ENCODE peak calls at places on chromosome 5, in five cellular contexts. E is K562, A is H1, B is HepG2, I is SK-N-SH. Y is an unnamed sample.

GRCh38 chr5:172504736-172505402 is 50.5 kb upstream of the SH3PXD2B start:
- DNase-seq in E (no peak), A (no peak), B (no peak), I (no peak), Y (no peak)

GRCh38 chr5:120463991-120464626 is at the start of gene PRR16:
- DNase-seq in E (peak), A (peak), B (no peak), I (peak), Y (peak)

GRCh38 chr5:33563983-33564908 is 123.5 kb downstream of the TARS1 start:
- DNase-seq in E (no peak), A (no peak), B (no peak), I (no peak), Y (no peak)

GRCh38 chr5:131209506-131210191 is 38.9 kb downstream of the LYRM7 start:
- DNase-seq in E (no peak), A (no peak), B (no peak), I (no peak), Y (no peak)

GRCh38 chr5:178229861-178230260 is 2.7 kb downstream of the PHYKPL start:
- DNase-seq in E (no peak), A (no peak), B (no peak), I (no peak), Y (no peak)

GRCh38 chr5:107654827-107655226 is 15.9 kb downstream of the EFNA5 start:
- DNase-seq in E (no peak), A (no peak), B (no peak), I (no peak), Y (no peak)

GRCh38 chr5:28543699-28544098 is 1505.3 kb upstream of the CDH9 start:
- DNase-seq in E (no peak), A (no peak), B (no peak), I (no peak), Y (no peak)

GRCh38 chr5:153552886-153553285 is 62.4 kb downstream of the GRIA1 start:
- DNase-seq in E (no peak), A (no peak), B (no peak), I (no peak), Y (no peak)

GRCh38 chr5:112385566-112385965 is 33.5 kb downstream of the EPB41L4A start:
- DNase-seq in E (no peak), A (no peak), B (no peak), I (no peak), Y (no peak)

GRCh38 chr5:39427633-39428032 is 2.9 kb upstream of the DAB2 start:
- DNase-seq in E (no peak), A (no peak), B (peak), I (no peak), Y (no peak)

GRCh38 chr5:34740306-34740891 is 84.3 kb downstream of the RAI14 start:
- DNase-seq in E (no peak), A (no peak), B (no peak), I (no peak), Y (no peak)

GRCh38 chr5:68273717-68274409 is 58.3 kb downstream of the PIK3R1 start:
- DNase-seq in E (no peak), A (no peak), B (no peak), I (no peak), Y (no peak)

GRCh38 chr5:59487068-59487686 is 406.3 kb downstream of the PDE4D start:
- DNase-seq in E (no peak), A (no peak), B (no peak), I (no peak), Y (no peak)

GRCh38 chr5:18395126-18396110 is 761.2 kb downstream of the TAF11L14 start:
- DNase-seq in E (no peak), A (no peak), B (no peak), I (peak), Y (no peak)

GRCh38 chr5:8958602-8959001 is 587.3 kb downstream of the SEMA5A start:
- DNase-seq in E (no peak), A (no peak), B (no peak), I (no peak), Y (no peak)

GRCh38 chr5:104189909-104190308 is 627.3 kb upstream of the NUDT12 start:
- DNase-seq in E (peak), A (no peak), B (peak), I (peak), Y (no peak)

GRCh38 chr5:14003513-14003912 is 59.0 kb upstream of the DNAH5 start:
- DNase-seq in E (no peak), A (no peak), B (no peak), I (no peak), Y (no peak)

DNA sequence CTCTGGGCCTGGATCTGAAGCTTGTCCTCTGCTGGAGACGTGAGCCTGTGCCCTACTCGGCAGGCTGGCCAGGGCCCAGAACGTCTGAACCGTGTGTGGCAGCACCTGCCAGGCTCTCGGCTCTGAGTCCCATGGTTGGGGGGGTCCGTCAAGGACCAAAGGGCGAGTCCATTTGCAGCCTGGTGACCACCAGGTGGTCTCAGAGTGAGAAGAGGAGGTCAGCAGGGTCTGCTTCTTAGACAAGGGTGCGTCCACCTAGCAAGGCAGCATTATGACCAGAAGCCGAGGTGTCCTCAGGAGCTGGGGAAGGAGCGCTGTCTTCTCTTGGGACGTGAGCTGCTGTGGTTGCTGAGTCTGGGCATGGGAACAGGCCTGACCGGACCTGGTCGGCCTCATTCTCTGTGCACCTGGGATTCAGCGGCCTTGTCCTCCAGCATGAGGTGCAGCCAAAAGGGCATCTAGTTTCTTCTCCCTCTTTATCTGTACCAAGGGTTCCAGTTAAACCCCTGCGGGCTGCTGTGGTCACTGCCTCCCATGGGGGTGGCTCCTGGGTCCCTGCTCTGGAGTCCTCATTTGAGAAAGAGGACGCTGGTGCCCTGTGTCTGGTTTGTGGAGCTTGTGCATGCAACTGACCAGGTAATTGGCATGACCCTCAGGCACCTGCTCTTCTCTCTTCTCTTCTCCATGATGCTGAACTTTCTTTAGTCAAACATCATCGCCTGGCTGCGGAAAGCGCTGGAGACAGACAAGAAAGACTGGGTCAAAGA is 14.4 kb downstream of the EXOC3 start:
- DNase-seq in E (no peak), A (no peak), B (no peak), I (no peak), Y (no peak)
- TF ChIP-seq JUND in E (no peak), A (no peak), B (no peak), I (no peak), Y (no peak)

DNA sequence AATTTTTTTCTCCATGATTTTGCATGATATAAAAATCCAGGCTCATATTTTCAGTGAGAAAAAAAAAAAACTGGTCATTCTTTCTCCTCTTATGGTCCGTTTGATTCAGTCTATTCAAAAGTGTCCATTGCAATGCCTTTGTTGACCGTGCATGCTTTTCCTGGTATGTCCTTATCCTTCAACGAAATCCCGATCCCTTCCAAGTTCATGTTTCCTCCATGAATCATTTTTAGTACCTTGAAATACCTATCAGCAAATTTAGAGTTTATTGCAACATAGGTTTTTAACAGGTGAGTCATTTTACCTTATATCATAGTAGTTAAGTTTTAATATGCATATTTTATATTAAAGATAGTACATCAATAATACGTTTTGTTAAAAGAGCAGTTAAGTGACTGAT is 773.8 kb upstream of the CHD1 start:
- DNase-seq in E (no peak), A (no peak), B (no peak), I (no peak), Y (no peak)
- TF ChIP-seq JUND in E (no peak), A (no peak), B (no peak), I (no peak), Y (no peak)

GRCh38 chr5:66892715-66893114 is 296.5 kb downstream of the MAST4 start:
- DNase-seq in E (no peak), A (no peak), B (no peak), I (no peak), Y (no peak)

GRCh38 chr5:66898241-66899039 is 298.2 kb downstream of the CD180 start:
- DNase-seq in E (no peak), A (no peak), B (no peak), I (no peak), Y (no peak)

GRCh38 chr5:66894480-66895240 is 298.5 kb downstream of the MAST4 start:
- DNase-seq in E (no peak), A (no peak), B (no peak), I (no peak), Y (no peak)

GRCh38 chr5:66897355-66897754 is 299.2 kb downstream of the CD180 start:
- DNase-seq in E (no peak), A (no peak), B (no peak), I (peak), Y (no peak)

DNA sequence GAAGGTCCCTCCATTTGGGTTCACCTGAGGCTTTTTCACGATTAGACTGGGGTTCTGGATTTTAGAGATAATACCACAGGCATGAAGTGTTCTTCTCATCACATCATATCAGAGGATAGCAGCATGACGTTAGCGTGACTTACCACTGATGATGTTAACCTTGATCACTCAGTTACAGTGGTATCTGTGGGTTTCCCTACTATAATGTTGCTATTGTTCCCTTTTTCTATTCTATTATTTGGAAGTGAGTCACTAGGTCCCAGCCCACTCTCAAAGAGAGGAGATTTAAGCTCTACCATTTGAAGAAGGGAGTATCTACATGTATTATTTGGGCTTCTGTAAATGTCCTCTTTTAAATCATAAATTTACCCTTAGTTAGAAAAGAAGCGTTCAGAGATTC is 300.0 kb downstream of the MAST4 start:
- DNase-seq in E (no peak), A (no peak), B (no peak), I (no peak), Y (no peak)
- TF ChIP-seq JUND in E (no peak), A (no peak), B (no peak), I (no peak), Y (no peak)

GRCh38 chr5:56699588-56699987 is 115.8 kb upstream of the MAP3K1 start:
- DNase-seq in E (no peak), A (no peak), B (no peak), I (no peak), Y (no peak)

GRCh38 chr5:56696900-56697299 is 118.4 kb upstream of the MAP3K1 start:
- DNase-seq in E (no peak), A (no peak), B (no peak), I (no peak), Y (no peak)

GRCh38 chr5:56703962-56704361 is 111.4 kb upstream of the MAP3K1 start:
- DNase-seq in E (no peak), A (no peak), B (no peak), I (no peak), Y (no peak)

GRCh38 chr5:56700711-56701110 is 114.6 kb upstream of the MAP3K1 start:
- DNase-seq in E (no peak), A (no peak), B (no peak), I (no peak), Y (no peak)

DNA sequence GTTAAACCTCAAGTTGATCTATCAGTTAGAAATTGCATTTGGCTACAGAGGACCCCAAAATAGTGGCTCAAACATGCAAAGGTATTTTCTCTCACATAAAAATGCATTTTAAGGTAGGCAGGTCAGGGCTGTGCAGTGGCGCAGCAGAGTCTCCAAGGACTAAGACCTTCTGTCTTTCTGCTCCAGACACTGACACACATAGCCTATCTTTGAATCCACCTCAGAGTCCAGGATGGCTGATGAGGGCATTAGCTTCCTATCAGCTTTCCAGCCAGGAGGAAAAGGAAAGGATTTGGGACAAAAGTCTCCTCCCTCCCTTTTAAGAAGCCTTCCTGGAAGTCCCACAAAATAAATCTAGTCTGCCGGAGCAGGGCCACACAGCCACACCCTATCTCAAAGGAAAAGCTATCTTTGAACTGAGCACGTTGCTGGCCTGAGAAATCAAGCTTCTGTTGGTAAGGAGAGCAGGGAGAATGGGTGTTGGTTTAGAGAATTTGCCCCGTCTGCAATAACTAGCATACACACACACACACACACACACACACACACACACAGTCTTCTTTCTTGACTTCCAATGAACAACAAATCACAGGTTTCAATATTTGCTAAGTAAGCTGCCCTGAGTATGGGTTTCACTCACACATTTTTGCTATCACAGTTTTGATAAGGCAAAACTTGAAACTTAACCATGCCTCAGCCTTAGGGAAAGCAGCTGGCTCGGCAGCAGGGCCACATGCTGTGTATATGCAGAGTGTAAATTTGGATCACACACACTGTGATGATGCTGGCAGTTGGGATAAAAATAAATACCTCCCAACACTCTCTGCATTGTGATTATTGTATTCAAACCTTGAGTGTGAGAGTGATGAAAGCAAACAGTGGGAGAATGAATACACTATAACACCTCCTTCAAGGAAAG is 116.6 kb upstream of the MAP3K1 start:
- DNase-seq in E (no peak), A (no peak), B (no peak), I (peak), Y (no peak)
- TF ChIP-seq JUND in E (no peak), A (no peak), B (no peak), I (no peak), Y (no peak)

GRCh38 chr5:10760976-10761841 is at the start of gene DAP:
- DNase-seq in E (peak), A (peak), B (peak), I (peak), Y (peak)
- TF ChIP-seq JUND in E (peak), A (no peak), B (no peak), I (no peak), Y (no peak)